ENCODE peak calls at places on chromosomes 6 and 20, in nine cellular contexts. One of them, this sample, is unnamed.

GRCh38 chr6:163903528-163903927 is 489.0 kb downstream of the QKI start:
- DNase-seq in tibial nerve: no peak
- DNase-seq in ovary: no peak
- DNase-seq in H1: no peak
- DNase-seq in HepG2: no peak
- DNase-seq in SK-N-SH: no peak
- DNase-seq in A549: no peak
- DNase-seq in stomach: no peak
- DNase-seq in suprapubic skin: no peak
- DNase-seq in this sample: no peak

GRCh38 chr6:6712258-6712978 is 123.9 kb downstream of the LY86 start:
- DNase-seq in tibial nerve: peak; percentile 18
- DNase-seq in ovary: no peak
- DNase-seq in suprapubic skin: no peak
- DNase-seq in A549: peak; percentile 83
- DNase-seq in H1: no peak
- DNase-seq in stomach: peak; percentile 72
- DNase-seq in SK-N-SH: no peak
- DNase-seq in HepG2: peak; percentile 83
- DNase-seq in this sample: peak; percentile 51

GRCh38 chr6:111791415-111791814 is 81.8 kb downstream of the FYN start:
- DNase-seq in ovary: no peak
- DNase-seq in SK-N-SH: no peak
- DNase-seq in suprapubic skin: no peak
- DNase-seq in H1: no peak
- DNase-seq in tibial nerve: no peak
- DNase-seq in stomach: no peak
- DNase-seq in HepG2: no peak
- DNase-seq in A549: no peak
- DNase-seq in this sample: no peak

GRCh38 chr20:8454137-8454712 is 322.2 kb downstream of the PLCB1 start:
- DNase-seq in suprapubic skin: no peak
- DNase-seq in A549: peak; percentile 60
- DNase-seq in HepG2: peak; percentile 65
- DNase-seq in ovary: no peak
- DNase-seq in tibial nerve: no peak
- DNase-seq in H1: no peak
- DNase-seq in SK-N-SH: peak; percentile 8
- DNase-seq in stomach: no peak
- DNase-seq in this sample: no peak

GRCh38 chr6:136408205-136408604 is 118.6 kb upstream of the BCLAF1 start:
- DNase-seq in H1: no peak
- DNase-seq in tibial nerve: no peak
- DNase-seq in ovary: no peak
- DNase-seq in A549: peak; percentile 45
- DNase-seq in SK-N-SH: no peak
- DNase-seq in HepG2: no peak
- DNase-seq in stomach: no peak
- DNase-seq in suprapubic skin: no peak
- DNase-seq in this sample: no peak

GRCh38 chr6:71287038-71287437 is 1.6 kb upstream of the OGFRL1 start:
- DNase-seq in H1: no peak
- DNase-seq in tibial nerve: peak; percentile 15
- DNase-seq in A549: no peak
- DNase-seq in suprapubic skin: peak; percentile 65
- DNase-seq in stomach: no peak
- DNase-seq in ovary: no peak
- DNase-seq in SK-N-SH: no peak
- DNase-seq in HepG2: no peak
- DNase-seq in this sample: peak; percentile 13

GRCh38 chr6:36378936-36379335 is 8.5 kb downstream of the ETV7 start:
- DNase-seq in stomach: no peak
- DNase-seq in SK-N-SH: no peak
- DNase-seq in suprapubic skin: peak; percentile 27
- DNase-seq in H1: no peak
- DNase-seq in HepG2: no peak
- DNase-seq in tibial nerve: no peak
- DNase-seq in A549: no peak
- DNase-seq in ovary: no peak
- DNase-seq in this sample: no peak

GRCh38 chr6:13454286-13455221 is 32.8 kb downstream of the GFOD1 start:
- DNase-seq in stomach: peak; percentile 32
- DNase-seq in tibial nerve: no peak
- DNase-seq in suprapubic skin: peak; percentile 80
- DNase-seq in H1: no peak
- DNase-seq in A549: no peak
- DNase-seq in SK-N-SH: peak; percentile 42
- DNase-seq in ovary: no peak
- DNase-seq in HepG2: no peak
- DNase-seq in this sample: peak; percentile 62

GRCh38 chr6:96878101-96878500 is 19.6 kb downstream of the NDUFAF4 start:
- DNase-seq in ovary: no peak
- DNase-seq in stomach: no peak
- DNase-seq in A549: no peak
- DNase-seq in SK-N-SH: no peak
- DNase-seq in tibial nerve: no peak
- DNase-seq in suprapubic skin: no peak
- DNase-seq in HepG2: no peak
- DNase-seq in H1: no peak
- DNase-seq in this sample: no peak

GRCh38 chr20:46342451-46343357 is 34.4 kb upstream of the CDH22 start:
- DNase-seq in tibial nerve: no peak
- DNase-seq in suprapubic skin: no peak
- DNase-seq in A549: no peak
- DNase-seq in HepG2: no peak
- DNase-seq in stomach: no peak
- DNase-seq in SK-N-SH: no peak
- DNase-seq in ovary: no peak
- DNase-seq in H1: no peak
- DNase-seq in this sample: no peak

GRCh38 chr6:786946-787763 is 94.2 kb upstream of the EXOC2 start:
- DNase-seq in stomach: no peak
- DNase-seq in tibial nerve: no peak
- DNase-seq in A549: peak; percentile 26
- DNase-seq in ovary: no peak
- DNase-seq in suprapubic skin: no peak
- DNase-seq in H1: peak; percentile 59
- DNase-seq in HepG2: peak; percentile 35
- DNase-seq in SK-N-SH: peak; percentile 57
- DNase-seq in this sample: no peak

GRCh38 chr20:54624701-54625472 is 149.5 kb downstream of the DOK5 start:
- DNase-seq in ovary: no peak
- DNase-seq in suprapubic skin: no peak
- DNase-seq in tibial nerve: no peak
- DNase-seq in A549: no peak
- DNase-seq in HepG2: no peak
- DNase-seq in H1: no peak
- DNase-seq in stomach: no peak
- DNase-seq in SK-N-SH: no peak
- DNase-seq in this sample: no peak

GRCh38 chr6:154453329-154453728 is 57.2 kb downstream of the CNKSR3 start:
- DNase-seq in ovary: no peak
- DNase-seq in H1: no peak
- DNase-seq in A549: no peak
- DNase-seq in SK-N-SH: no peak
- DNase-seq in HepG2: no peak
- DNase-seq in stomach: no peak
- DNase-seq in suprapubic skin: no peak
- DNase-seq in tibial nerve: no peak
- DNase-seq in this sample: no peak

GRCh38 chr6:142833054-142833453 is 111.9 kb downstream of the HIVEP2 start:
- DNase-seq in stomach: no peak
- DNase-seq in tibial nerve: no peak
- DNase-seq in H1: no peak
- DNase-seq in HepG2: no peak
- DNase-seq in suprapubic skin: no peak
- DNase-seq in SK-N-SH: no peak
- DNase-seq in A549: peak; percentile 37
- DNase-seq in ovary: no peak
- DNase-seq in this sample: no peak

GRCh38 chr6:98526465-98526864 is 307.9 kb upstream of the POU3F2 start:
- DNase-seq in ovary: no peak
- DNase-seq in tibial nerve: no peak
- DNase-seq in stomach: no peak
- DNase-seq in A549: no peak
- DNase-seq in HepG2: no peak
- DNase-seq in SK-N-SH: no peak
- DNase-seq in suprapubic skin: no peak
- DNase-seq in H1: no peak
- DNase-seq in this sample: no peak

GRCh38 chr6:157047951-157048350 is 270.8 kb downstream of the ARID1B start:
- DNase-seq in stomach: no peak
- DNase-seq in ovary: no peak
- DNase-seq in tibial nerve: no peak
- DNase-seq in suprapubic skin: no peak
- DNase-seq in H1: no peak
- DNase-seq in HepG2: no peak
- DNase-seq in A549: no peak
- DNase-seq in SK-N-SH: no peak
- DNase-seq in this sample: no peak

GRCh38 chr6:33909737-33910136 is 105.9 kb upstream of the MLN start:
- DNase-seq in A549: no peak
- DNase-seq in tibial nerve: no peak
- DNase-seq in H1: no peak
- DNase-seq in stomach: no peak
- DNase-seq in SK-N-SH: no peak
- DNase-seq in suprapubic skin: no peak
- DNase-seq in ovary: no peak
- DNase-seq in HepG2: no peak
- DNase-seq in this sample: no peak

GRCh38 chr6:5698318-5698717 is 308.4 kb downstream of the NRN1 start:
- DNase-seq in A549: no peak
- DNase-seq in HepG2: no peak
- DNase-seq in stomach: no peak
- DNase-seq in SK-N-SH: no peak
- DNase-seq in ovary: no peak
- DNase-seq in tibial nerve: no peak
- DNase-seq in H1: no peak
- DNase-seq in suprapubic skin: no peak
- DNase-seq in this sample: no peak

GRCh38 chr6:16712931-16713484 is 48.3 kb downstream of the ATXN1 start:
- DNase-seq in H1: no peak
- DNase-seq in SK-N-SH: no peak
- DNase-seq in HepG2: no peak
- DNase-seq in suprapubic skin: peak; percentile 78
- DNase-seq in tibial nerve: no peak
- DNase-seq in A549: peak; percentile 74
- DNase-seq in ovary: no peak
- DNase-seq in stomach: no peak
- DNase-seq in this sample: peak; percentile 35

DNA sequence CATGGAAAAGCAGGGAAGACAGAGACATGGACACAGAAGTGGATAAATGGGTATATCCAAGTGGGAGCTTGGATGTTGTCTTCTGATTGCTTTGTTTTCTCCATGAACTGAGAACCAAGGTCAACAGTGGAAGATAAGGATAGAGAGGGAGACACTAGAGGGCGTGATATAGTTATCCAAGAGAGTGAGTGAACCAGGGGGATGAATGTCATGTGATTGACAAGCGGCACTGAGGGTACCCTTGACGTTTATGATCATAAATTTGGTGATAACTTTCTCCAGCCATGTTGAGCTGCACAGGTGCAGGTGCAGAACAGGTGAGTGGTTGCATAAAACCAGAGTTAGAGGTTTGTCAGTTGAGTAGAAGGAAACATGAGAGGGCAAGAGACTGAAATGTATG is 20.7 kb downstream of the EBF4 start:
- DNase-seq in ovary: no peak
- DNase-seq in H1: no peak
- DNase-seq in stomach: no peak
- DNase-seq in A549: peak; percentile 43
- DNase-seq in tibial nerve: no peak
- DNase-seq in suprapubic skin: no peak
- DNase-seq in HepG2: peak; percentile 52
- DNase-seq in SK-N-SH: no peak
- DNase-seq in this sample: no peak
- TF ChIP-seq CTCF in ovary: no peak
- TF ChIP-seq CTCF in H1: peak; percentile 48
- TF ChIP-seq CTCF in stomach: no peak
- TF ChIP-seq CTCF in A549: peak; percentile 60
- TF ChIP-seq CTCF in tibial nerve: no peak
- TF ChIP-seq CTCF in suprapubic skin: no peak
- TF ChIP-seq CTCF in HepG2: peak; percentile 82
- TF ChIP-seq CTCF in SK-N-SH: peak; percentile 27
- TF ChIP-seq CTCF in this sample: no peak

GRCh38 chr6:37967651-37968050 is 148.1 kb downstream of the ZFAND3 start:
- DNase-seq in stomach: no peak
- DNase-seq in H1: no peak
- DNase-seq in A549: no peak
- DNase-seq in HepG2: no peak
- DNase-seq in ovary: no peak
- DNase-seq in tibial nerve: no peak
- DNase-seq in suprapubic skin: no peak
- DNase-seq in SK-N-SH: no peak
- DNase-seq in this sample: no peak
- TF ChIP-seq EP300 in stomach: no peak
- TF ChIP-seq EP300 in H1: no peak
- TF ChIP-seq EP300 in A549: no peak
- TF ChIP-seq EP300 in HepG2: no peak
- TF ChIP-seq EP300 in ovary: no peak
- TF ChIP-seq EP300 in tibial nerve: no peak
- TF ChIP-seq EP300 in suprapubic skin: no peak
- TF ChIP-seq EP300 in SK-N-SH: no peak
- TF ChIP-seq EP300 in this sample: no peak

DNA sequence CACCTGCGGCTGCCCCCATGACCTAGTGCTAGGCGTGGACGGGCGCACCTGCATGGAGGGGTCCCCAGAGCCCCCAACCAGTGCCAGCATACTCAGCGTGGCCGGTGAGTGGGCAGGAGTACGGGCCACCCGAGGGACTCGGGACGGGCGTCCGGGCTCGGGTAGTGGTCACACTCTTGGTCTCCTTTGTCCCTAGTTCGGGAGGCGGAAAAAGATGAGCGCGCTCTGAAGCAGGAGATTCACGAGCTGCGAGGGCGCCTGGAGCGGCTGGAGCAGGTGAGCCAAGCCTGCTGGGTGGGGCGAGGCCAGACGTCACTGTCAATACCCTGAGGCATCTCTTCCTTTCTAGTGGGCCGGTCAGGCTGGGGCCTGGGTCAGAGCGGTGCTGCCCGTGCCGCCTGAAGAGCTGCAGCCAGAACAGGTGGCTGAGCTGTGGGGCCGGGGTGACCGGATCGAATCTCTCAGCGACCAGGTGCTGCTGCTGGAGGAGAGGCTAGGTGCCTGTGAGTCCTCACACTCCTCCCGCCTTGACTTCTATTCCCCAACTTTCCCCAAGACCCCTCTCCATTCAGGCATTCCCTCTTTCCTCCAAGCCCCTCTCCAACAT is 2.9 kb downstream of the EGFL8 start:
- DNase-seq in suprapubic skin: no peak
- DNase-seq in stomach: no peak
- DNase-seq in ovary: peak; percentile 37
- DNase-seq in HepG2: no peak
- DNase-seq in tibial nerve: no peak
- DNase-seq in A549: no peak
- DNase-seq in SK-N-SH: no peak
- DNase-seq in H1: peak; percentile 54
- DNase-seq in this sample: no peak
- TF ChIP-seq CTCF in suprapubic skin: no peak
- TF ChIP-seq CTCF in stomach: no peak
- TF ChIP-seq CTCF in ovary: no peak
- TF ChIP-seq CTCF in HepG2: no peak
- TF ChIP-seq CTCF in tibial nerve: no peak
- TF ChIP-seq CTCF in A549: no peak
- TF ChIP-seq CTCF in SK-N-SH: no peak
- TF ChIP-seq CTCF in H1: no peak
- TF ChIP-seq CTCF in this sample: no peak

GRCh38 chr6:80543598-80544181 is 437.2 kb downstream of the BCKDHB start:
- DNase-seq in ovary: no peak
- DNase-seq in A549: no peak
- DNase-seq in H1: no peak
- DNase-seq in stomach: no peak
- DNase-seq in SK-N-SH: no peak
- DNase-seq in HepG2: no peak
- DNase-seq in suprapubic skin: no peak
- DNase-seq in tibial nerve: no peak
- DNase-seq in this sample: no peak
- TF ChIP-seq EP300 in ovary: no peak
- TF ChIP-seq EP300 in A549: no peak
- TF ChIP-seq EP300 in H1: no peak
- TF ChIP-seq EP300 in stomach: no peak
- TF ChIP-seq EP300 in SK-N-SH: no peak
- TF ChIP-seq EP300 in HepG2: no peak
- TF ChIP-seq EP300 in suprapubic skin: no peak
- TF ChIP-seq EP300 in tibial nerve: no peak
- TF ChIP-seq EP300 in this sample: no peak